ENCODE peak calls at places on chromosomes 3 and 15, in four cellular contexts. D is PC-3, X is HepG2, L is hepatocyte. Q is an unnamed sample. For H3K27me3 and H3K36me3, the result is how much of the 10 kb centered on the place peaks cover.

GRCh38 chr15:40398413-40398873 is 7.2 kb upstream of the IVD start:
- DNase-seq in D (no peak), X (no peak), L (no peak), Q (no peak)

GRCh38 chr3:76025561-76025960 is 240.2 kb upstream of the ZNF717 start:
- DNase-seq in D (no peak), X (no peak), L (no peak), Q (no peak)

GRCh38 chr3:113615976-113616375 is 80.5 kb downstream of the USF3 start:
- DNase-seq in D (no peak), X (no peak), L (no peak), Q (no peak)

GRCh38 chr3:150150633-150151032 is 179.9 kb upstream of the PFN2 start:
- DNase-seq in D (peak), X (no peak), L (no peak), Q (no peak)

GRCh38 chr3:171135536-171135935 is 109.0 kb upstream of the SLC2A2 start:
- DNase-seq in D (no peak), X (no peak), L (no peak), Q (peak)

GRCh38 chr3:192207661-192208060 is 519.7 kb downstream of the FGF12 start:
- DNase-seq in D (no peak), X (no peak), L (no peak), Q (no peak)

GRCh38 chr15:58440181-58440910 is 8.6 kb downstream of the LIPC start:
- DNase-seq in D (peak), X (peak), L (peak), Q (peak)

GRCh38 chr3:29525254-29525881 is 244.5 kb downstream of the RBMS3 start:
- DNase-seq in D (peak), X (peak), L (no peak), Q (no peak)

GRCh38 chr3:193771011-193771697 is 178.1 kb downstream of the OPA1 start:
- DNase-seq in D (no peak), X (no peak), L (no peak), Q (no peak)

GRCh38 chr3:49805884-49806701 is 3.0 kb downstream of the INKA1 start:
- DNase-seq in D (no peak), X (no peak), L (peak), Q (no peak)

GRCh38 chr3:123113889-123114450 is 47.1 kb downstream of the PDIA5 start:
- DNase-seq in D (no peak), X (no peak), L (no peak), Q (no peak)

GRCh38 chr3:33915796-33916589 is 117.6 kb downstream of the PDCD6IP start:
- DNase-seq in D (peak), X (peak), L (no peak), Q (peak)

GRCh38 chr15:98785796-98786581 is 137.7 kb downstream of the IGF1R start:
- DNase-seq in D (no peak), X (peak), L (peak), Q (no peak)

GRCh38 chr3:153539263-153539662 is 377.2 kb downstream of the RAP2B start:
- DNase-seq in D (no peak), X (no peak), L (no peak), Q (no peak)

GRCh38 chr15:64067564-64068030 is 21.3 kb upstream of the DAPK2 start:
- DNase-seq in D (peak), X (peak), L (peak), Q (peak)

GRCh38 chr3:110995461-110996226 is 76.0 kb upstream of the NECTIN3 start:
- DNase-seq in D (peak), X (peak), L (no peak), Q (peak)

GRCh38 chr15:33107950-33108349 is 86.6 kb downstream of the FMN1 start:
- DNase-seq in D (peak), X (no peak), L (no peak), Q (no peak)

GRCh38 chr3:40691598-40691905 is 166.8 kb downstream of the ZNF621 start:
- DNase-seq in D (peak), X (peak), L (no peak), Q (no peak)

GRCh38 chr3:100002599-100003350 is 111.5 kb downstream of the FILIP1L start:
- DNase-seq in D (peak), X (peak), L (peak), Q (peak)

GRCh38 chr3:113242091-113242581 is 30.8 kb downstream of the BOC start:
- DNase-seq in D (no peak), X (no peak), L (no peak), Q (no peak)

GRCh38 chr15:34795267-34796081 is at the start of gene ACTC1:
- DNase-seq in D (peak), X (no peak), L (peak), Q (peak)

GRCh38 chr3:39849992-39850706 is 40.7 kb downstream of the MYRIP start:
- DNase-seq in D (no peak), X (no peak), L (no peak), Q (no peak)

GRCh38 chr3:48013288-48013980 is 2.8 kb downstream of the MAP4 start:
- DNase-seq in D (peak), X (peak), L (peak), Q (peak)

GRCh38 chr3:72177075-72178050 is 392.4 kb upstream of the PROK2 start:
- DNase-seq in D (no peak), X (no peak), L (peak), Q (peak)

GRCh38 chr3:146209371-146209770 is 41.5 kb downstream of the PLSCR4 start:
- DNase-seq in D (no peak), X (no peak), L (no peak), Q (no peak)

GRCh38 chr3:169337541-169337940 is 326.0 kb downstream of the MECOM start:
- DNase-seq in D (peak), X (no peak), L (no peak), Q (peak)

GRCh38 chr3:152656207-152657001 is 178.5 kb upstream of the P2RY1 start:
- DNase-seq in D (no peak), X (no peak), L (no peak), Q (no peak)

GRCh38 chr15:66094331-66094730 is 159.2 kb downstream of the MEGF11 start:
- DNase-seq in D (no peak), X (no peak), L (no peak), Q (no peak)

GRCh38 chr3:16183601-16184270 is 9.3 kb downstream of the GALNT15 start:
- DNase-seq in D (peak), X (no peak), L (peak), Q (peak)

GRCh38 chr3:4794331-4794730 is 184.9 kb upstream of the BHLHE40 start:
- DNase-seq in D (no peak), X (no peak), L (no peak), Q (no peak)

GRCh38 chr3:196788509-196788908 is 48.9 kb downstream of the PAK2 start:
- DNase-seq in D (no peak), X (no peak), L (no peak), Q (no peak)

GRCh38 chr15:67244966-67245478 is 9.4 kb downstream of the AAGAB start:
- DNase-seq in D (no peak), X (no peak), L (no peak), Q (no peak)

GRCh38 chr3:50806806-50807205 is 132.1 kb downstream of the DOCK3 start:
- DNase-seq in D (peak), X (no peak), L (peak), Q (peak)

GRCh38 chr15:76189106-76189505 is 122.2 kb downstream of the ETFA start:
- DNase-seq in D (no peak), X (no peak), L (no peak), Q (no peak)

GRCh38 chr3:156902916-156903315 is 76.8 kb downstream of the LEKR1 start:
- DNase-seq in D (no peak), X (no peak), L (no peak), Q (no peak)

GRCh38 chr15:94478763-94479162 is 247.4 kb downstream of the MCTP2 start:
- DNase-seq in D (no peak), X (no peak), L (no peak), Q (no peak)

GRCh38 chr3:196177967-196178366 is 33.2 kb downstream of the ZDHHC19 start:
- DNase-seq in D (no peak), X (no peak), L (no peak), Q (no peak)

DNA sequence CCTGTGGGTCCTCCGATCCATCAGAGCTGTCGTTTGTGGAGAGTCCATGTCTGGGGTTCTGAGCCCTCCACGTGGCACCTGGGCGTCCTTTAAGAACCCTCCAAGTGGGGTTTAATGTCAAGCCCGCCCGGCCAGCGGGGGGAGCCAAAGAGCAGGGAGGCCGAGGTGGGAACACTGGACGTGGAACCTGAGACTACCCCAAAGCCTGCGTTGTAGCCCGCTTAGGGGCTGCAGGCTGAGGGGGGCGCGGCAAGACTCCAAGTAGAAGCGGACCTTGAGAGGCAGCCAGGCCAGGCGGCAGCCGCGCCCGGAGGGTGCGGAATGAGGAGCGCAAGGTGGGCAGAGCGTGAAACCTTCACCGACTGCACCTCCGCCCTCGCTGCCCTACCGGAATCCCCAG is 126.2 kb upstream of the ATP10A start:
- DNase-seq in D (no peak), X (no peak), L (no peak), Q (no peak)
- TF ChIP-seq CTCF in D (no peak), X (peak), L (no peak), Q (no peak)

GRCh38 chr15:69982037-69982436 is 115.7 kb downstream of the TLE3 start:
- DNase-seq in D (no peak), X (no peak), L (no peak), Q (no peak)
- H3K27me3 ChIP-seq in D (under half), X (under half), L (under half), Q (under half)

GRCh38 chr15:90083954-90084607 is 18.2 kb downstream of the IDH2 start:
- DNase-seq in D (no peak), X (no peak), L (no peak), Q (no peak)

GRCh38 chr15:90085565-90085964 is 16.7 kb downstream of the IDH2 start:
- DNase-seq in D (no peak), X (no peak), L (no peak), Q (no peak)

GRCh38 chr15:90086868-90087268 is 15.4 kb downstream of the IDH2 start:
- DNase-seq in D (peak), X (peak), L (no peak), Q (peak)

GRCh38 chr15:90083419-90083818 is 18.8 kb downstream of the IDH2 start:
- DNase-seq in D (no peak), X (no peak), L (no peak), Q (no peak)

GRCh38 chr15:90084876-90085423 is 17.3 kb downstream of the IDH2 start:
- DNase-seq in D (no peak), X (no peak), L (no peak), Q (no peak)
- H3K36me3 ChIP-seq in D (under half), X (under half), L (under half), Q (under half)

GRCh38 chr3:45969152-45969551 is 25.9 kb downstream of the CXCR6 start:
- DNase-seq in D (no peak), X (no peak), L (no peak), Q (no peak)

GRCh38 chr3:45969953-45970352 is 25.7 kb downstream of the FYCO1 start:
- DNase-seq in D (no peak), X (no peak), L (no peak), Q (no peak)

GRCh38 chr3:45974686-45975085 is 20.9 kb downstream of the FYCO1 start:
- DNase-seq in D (no peak), X (no peak), L (no peak), Q (no peak)

GRCh38 chr3:45975696-45976095 is 19.9 kb downstream of the FYCO1 start:
- DNase-seq in D (no peak), X (no peak), L (no peak), Q (no peak)

DNA sequence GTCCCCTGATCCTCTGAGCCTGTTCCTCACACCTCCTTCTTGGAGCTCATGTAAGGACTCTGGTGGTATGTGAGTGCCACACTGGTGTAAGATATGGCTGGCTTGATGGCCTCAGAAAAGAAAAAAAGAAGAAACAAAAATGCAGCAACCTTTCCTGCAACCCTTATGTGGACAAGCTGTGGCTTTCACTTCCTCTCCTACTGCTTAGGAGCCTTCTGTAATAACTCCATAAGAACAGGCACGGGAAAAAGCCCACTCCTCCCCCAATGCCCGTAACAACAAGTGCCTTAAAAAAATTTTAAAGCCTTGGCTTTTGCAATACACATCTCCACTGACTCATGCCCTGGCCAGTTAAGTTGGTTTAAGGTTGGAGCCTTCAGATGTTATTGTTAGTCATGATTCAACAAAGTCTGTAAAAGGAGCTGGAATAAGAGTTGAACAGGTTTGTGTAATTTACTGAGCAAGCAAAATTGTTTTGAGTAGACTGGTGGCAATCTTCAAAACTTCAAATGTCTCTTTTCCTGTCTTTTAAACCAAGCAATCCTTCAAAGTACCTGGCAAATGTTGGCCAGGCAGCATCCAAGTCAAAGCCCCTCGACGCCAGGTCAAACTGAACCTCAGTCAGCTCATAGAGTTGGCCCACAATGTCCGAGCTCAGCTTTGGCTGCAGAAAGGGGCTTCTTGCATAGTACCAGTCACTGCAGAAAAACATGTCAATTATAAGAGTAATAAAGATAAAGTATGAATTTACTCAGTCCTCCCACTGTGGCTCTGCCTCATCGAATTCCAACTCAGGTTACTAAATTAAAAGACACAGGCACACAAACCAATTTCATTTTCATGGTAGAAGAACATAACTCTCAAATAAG is 22.9 kb downstream of the FYCO1 start:
- DNase-seq in D (peak), X (no peak), L (peak), Q (peak)
- TF ChIP-seq CTCF in D (no peak), X (no peak), L (no peak), Q (no peak)

GRCh38 chr15:38576261-38576660 is 11.6 kb upstream of the RASGRP1 start:
- DNase-seq in D (no peak), X (no peak), L (no peak), Q (no peak)
- H3K27me3 ChIP-seq in D (half or more), X (under half), L (under half), Q (under half)

GRCh38 chr3:134480546-134480945 is 5.2 kb downstream of the ANAPC13 start:
- DNase-seq in D (no peak), X (no peak), L (no peak), Q (no peak)

GRCh38 chr3:134474956-134475355 is 10.8 kb downstream of the ANAPC13 start:
- DNase-seq in D (no peak), X (no peak), L (no peak), Q (peak)

GRCh38 chr3:134476977-134477376 is 8.8 kb downstream of the ANAPC13 start:
- DNase-seq in D (no peak), X (no peak), L (no peak), Q (no peak)

GRCh38 chr3:134476306-134476705 is 9.5 kb downstream of the ANAPC13 start:
- DNase-seq in D (no peak), X (no peak), L (no peak), Q (no peak)

GRCh38 chr3:134477938-134478337 is 7.8 kb downstream of the ANAPC13 start:
- DNase-seq in D (no peak), X (no peak), L (no peak), Q (no peak)
- H3K36me3 ChIP-seq in D (under half), X (half or more), L (under half), Q (under half)

DNA sequence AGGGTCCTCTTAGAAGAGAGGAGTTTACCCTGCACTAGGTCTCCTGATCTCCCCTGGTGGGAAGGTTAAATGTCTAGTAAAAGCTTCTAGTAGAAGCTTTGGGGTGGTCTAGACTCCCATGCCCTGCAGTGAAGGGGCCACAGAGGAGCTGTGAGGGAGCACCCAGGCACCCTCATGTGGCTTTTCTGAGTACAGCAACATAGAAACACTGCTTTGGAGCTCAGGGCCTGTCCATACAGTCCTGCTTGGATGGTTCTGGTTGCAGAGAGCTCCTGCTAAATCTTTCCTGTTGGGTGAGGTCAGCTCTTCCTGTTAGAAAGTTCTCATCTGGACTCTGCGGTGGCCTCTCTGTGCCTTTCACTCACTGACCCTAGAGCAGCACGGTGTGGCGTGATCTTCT is 47.8 kb downstream of the GPD1L start:
- DNase-seq in D (peak), X (peak), L (no peak), Q (no peak)
- TF ChIP-seq CTCF in D (peak), X (peak), L (peak), Q (peak)